ENCODE peak calls at places on chromosomes 3 and 15, in nine cellular contexts. I, N, H, D, U, Q, Z, R and S are unnamed samples.
A peak's percentile ranks its signal among the peaks of the same experiment; 100 is the strongest.

GRCh38 chr15:74489518-74490338 is 28.8 kb upstream of the UBL7 start:
- DNase-seq in I (peak; percentile 84), N (peak; percentile 88), H (no peak), D (peak; percentile 60), U (peak; percentile 39), Q (peak; percentile 44), Z (no peak), R (peak; percentile 31), S (no peak)

GRCh38 chr3:196569003-196569516 is 600 bp downstream of the FBXO45 start:
- DNase-seq in I (peak; percentile 91), N (no peak), H (peak; percentile 74), D (peak; percentile 67), U (peak; percentile 14), Q (peak; percentile 56), Z (no peak), R (peak; percentile 43), S (no peak)

GRCh38 chr3:9776896-9777694 is 7.3 kb upstream of the CAMK1 start:
- DNase-seq in I (peak; percentile 27), N (no peak), H (no peak), D (no peak), U (no peak), Q (no peak), Z (no peak), R (no peak), S (no peak)

GRCh38 chr3:172449468-172450149 is 1.4 kb upstream of the GHSR start:
- DNase-seq in I (no peak), N (peak; percentile 50), H (no peak), D (no peak), U (no peak), Q (no peak), Z (peak; percentile 70), R (no peak), S (no peak)

GRCh38 chr15:74188216-74188615 is 14.4 kb downstream of the STRA6 start:
- DNase-seq in I (no peak), N (no peak), H (no peak), D (no peak), U (no peak), Q (no peak), Z (no peak), R (no peak), S (no peak)

GRCh38 chr3:188335656-188336055 is 181.7 kb downstream of the LPP start:
- DNase-seq in I (no peak), N (no peak), H (no peak), D (no peak), U (no peak), Q (no peak), Z (no peak), R (no peak), S (no peak)

GRCh38 chr3:16741103-16741758 is 136.0 kb upstream of the DAZL start:
- DNase-seq in I (no peak), N (no peak), H (peak; percentile 69), D (no peak), U (no peak), Q (no peak), Z (no peak), R (no peak), S (no peak)

GRCh38 chr3:44963571-44964325 is 12.2 kb downstream of the ZDHHC3 start:
- DNase-seq in I (no peak), N (no peak), H (no peak), D (no peak), U (no peak), Q (no peak), Z (no peak), R (no peak), S (no peak)

GRCh38 chr3:62832569-62832968 is 42.6 kb downstream of the CADPS start:
- DNase-seq in I (no peak), N (no peak), H (no peak), D (no peak), U (no peak), Q (no peak), Z (no peak), R (no peak), S (no peak)

GRCh38 chr3:62835594-62836236 is 39.5 kb downstream of the CADPS start:
- DNase-seq in I (no peak), N (no peak), H (no peak), D (no peak), U (no peak), Q (no peak), Z (no peak), R (no peak), S (no peak)

GRCh38 chr3:62827550-62827949 is 47.7 kb downstream of the CADPS start:
- DNase-seq in I (no peak), N (no peak), H (no peak), D (no peak), U (no peak), Q (no peak), Z (no peak), R (no peak), S (no peak)

GRCh38 chr3:62837145-62837787 is 38.0 kb downstream of the CADPS start:
- DNase-seq in I (no peak), N (no peak), H (no peak), D (no peak), U (no peak), Q (no peak), Z (no peak), R (no peak), S (no peak)

DNA sequence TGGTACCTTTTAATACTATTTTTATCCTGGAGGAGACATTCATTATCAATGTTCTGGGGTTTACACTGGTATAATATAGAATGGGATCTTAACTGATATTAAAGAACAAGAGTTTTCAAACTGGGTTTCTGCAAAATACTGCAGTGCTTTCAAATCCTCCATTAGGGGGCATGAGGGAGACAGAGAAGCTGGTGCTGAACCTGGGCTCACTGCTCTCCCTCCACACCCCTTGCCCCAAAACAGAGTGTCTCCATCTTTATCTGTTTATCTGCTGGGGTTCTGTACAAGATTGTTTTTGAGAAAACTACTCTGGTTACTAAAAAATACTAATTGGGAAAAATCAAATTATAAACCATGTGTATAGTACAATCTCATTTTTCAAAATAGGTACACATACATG is 41.7 kb downstream of the CADPS start:
- DNase-seq in I (no peak), N (peak; percentile 11), H (no peak), D (no peak), U (peak; percentile 1), Q (no peak), Z (no peak), R (no peak), S (no peak)
- TF ChIP-seq CTCF in I (no peak), N (peak; percentile 61), H (no peak), D (no peak), U (peak; percentile 16), Q (no peak), Z (no peak), R (no peak), S (no peak)

GRCh38 chr3:31288641-31289100 is 244.1 kb upstream of the STT3B start:
- DNase-seq in I (no peak), N (no peak), H (no peak), D (no peak), U (peak; percentile 97), Q (peak; percentile 11), Z (no peak), R (peak; percentile 64), S (no peak)

GRCh38 chr3:31289592-31289991 is 243.1 kb upstream of the STT3B start:
- DNase-seq in I (no peak), N (no peak), H (no peak), D (no peak), U (no peak), Q (no peak), Z (no peak), R (no peak), S (no peak)

GRCh38 chr3:31291818-31292217 is 240.9 kb upstream of the STT3B start:
- DNase-seq in I (no peak), N (no peak), H (no peak), D (no peak), U (peak; percentile 86), Q (no peak), Z (no peak), R (no peak), S (no peak)

GRCh38 chr3:31288224-31288623 is 244.5 kb upstream of the STT3B start:
- DNase-seq in I (no peak), N (no peak), H (no peak), D (no peak), U (no peak), Q (no peak), Z (peak; percentile 13), R (no peak), S (no peak)

DNA sequence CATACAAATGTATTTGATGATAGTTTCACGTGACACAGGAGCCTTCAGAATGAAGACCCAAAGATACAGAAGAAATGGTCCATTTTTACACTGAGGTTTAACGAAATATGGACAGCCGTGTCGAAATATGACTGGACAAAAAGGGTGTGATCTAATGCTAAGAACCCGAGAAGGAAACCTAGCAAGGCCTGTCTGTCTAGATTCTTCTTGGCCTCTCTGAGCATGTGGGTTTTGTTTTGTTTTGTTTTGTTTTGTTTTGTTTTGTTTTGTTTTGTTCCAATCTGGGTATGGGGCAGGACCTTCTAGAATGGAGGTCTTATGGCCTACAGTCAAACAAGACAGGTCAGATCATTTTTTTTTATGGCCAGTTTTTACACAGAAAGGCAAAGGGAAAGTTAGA is 242.7 kb upstream of the STT3B start:
- DNase-seq in I (no peak), N (no peak), H (no peak), D (no peak), U (no peak), Q (no peak), Z (no peak), R (no peak), S (no peak)
- TF ChIP-seq POLR2AphosphoS5 in I (no peak), N (no peak), H (no peak), D (no peak), U (no peak), Q (no peak), Z (no peak), R (no peak), S (no peak)

GRCh38 chr15:90540768-90541167 is 11.0 kb downstream of the CRTC3 start:
- DNase-seq in I (no peak), N (peak; percentile 43), H (no peak), D (no peak), U (no peak), Q (no peak), Z (no peak), R (no peak), S (no peak)

GRCh38 chr15:90539789-90540188 is 10.1 kb downstream of the CRTC3 start:
- DNase-seq in I (no peak), N (no peak), H (no peak), D (no peak), U (no peak), Q (no peak), Z (no peak), R (no peak), S (no peak)

GRCh38 chr15:90547545-90547944 is 17.8 kb downstream of the CRTC3 start:
- DNase-seq in I (no peak), N (no peak), H (no peak), D (no peak), U (no peak), Q (no peak), Z (no peak), R (no peak), S (no peak)

GRCh38 chr15:90550919-90551318 is 21.2 kb downstream of the CRTC3 start:
- DNase-seq in I (no peak), N (no peak), H (no peak), D (no peak), U (no peak), Q (no peak), Z (no peak), R (no peak), S (no peak)

DNA sequence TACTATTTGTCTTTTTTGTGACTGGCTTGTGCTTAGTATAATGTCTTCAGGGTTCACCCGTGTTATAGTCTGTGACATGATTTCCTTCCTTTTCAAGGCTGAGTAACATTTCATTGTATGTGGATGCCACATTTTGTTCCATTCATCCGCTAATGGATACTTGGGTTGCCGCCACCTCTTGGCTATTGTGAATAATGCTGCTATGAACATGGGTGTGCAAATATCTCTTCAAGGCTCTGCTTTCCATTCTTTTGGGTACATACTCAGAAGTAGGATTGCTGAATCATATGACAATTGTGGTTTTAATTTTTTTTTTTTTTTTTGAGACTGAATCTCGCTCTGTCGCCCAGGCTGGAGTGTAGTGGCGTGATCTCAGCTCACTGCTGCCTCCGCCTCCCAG is 15.4 kb downstream of the CRTC3 start:
- DNase-seq in I (no peak), N (no peak), H (no peak), D (no peak), U (no peak), Q (no peak), Z (no peak), R (no peak), S (no peak)
- TF ChIP-seq CTCF in I (no peak), N (peak; percentile 26), H (no peak), D (no peak), U (no peak), Q (no peak), Z (no peak), R (no peak), S (no peak)

GRCh38 chr3:111852540-111852939 is 6.5 kb upstream of the PHLDB2 start:
- DNase-seq in I (no peak), N (peak; percentile 27), H (no peak), D (no peak), U (no peak), Q (no peak), Z (no peak), R (no peak), S (no peak)
- TF ChIP-seq POLR2AphosphoS5 in I (no peak), N (no peak), H (no peak), D (no peak), U (no peak), Q (no peak), Z (no peak), R (no peak), S (no peak)